ENCODE peak calls at places on chromosomes 12 and 14, in ten cellular contexts. C, V, R, W, B, E, S, U, A and K are unnamed samples.

GRCh38 chr12:93181396-93181965 is 196.2 kb upstream of the NUDT4 start:
- DNase-seq in C (no peak), V (no peak), R (no peak), W (no peak), B (no peak), E (peak; percentile 65), S (no peak), U (no peak), A (no peak), K (no peak)

GRCh38 chr14:20418501-20418909 is 5.2 kb upstream of the TEP1 start:
- DNase-seq in C (no peak), V (peak; percentile 86), R (no peak), W (no peak), B (no peak), E (no peak), S (no peak), U (no peak), A (no peak), K (no peak)

GRCh38 chr14:76930549-76930948 is 98.0 kb downstream of the IRF2BPL start:
- DNase-seq in C (no peak), V (no peak), R (no peak), W (no peak), B (no peak), E (no peak), S (no peak), U (no peak), A (no peak), K (no peak)

GRCh38 chr12:27425306-27425705 is 21.2 kb upstream of the SMCO2 start:
- DNase-seq in C (no peak), V (no peak), R (no peak), W (no peak), B (no peak), E (no peak), S (no peak), U (no peak), A (no peak), K (no peak)

GRCh38 chr12:57766464-57767311 is at the start of gene CYP27B1:
- DNase-seq in C (peak; percentile 33), V (no peak), R (peak; percentile 57), W (peak; percentile 79), B (no peak), E (no peak), S (peak; percentile 87), U (no peak), A (peak; percentile 81), K (peak; percentile 39)

GRCh38 chr12:15887043-15887817 is 5.0 kb downstream of the STRAP start:
- DNase-seq in C (no peak), V (no peak), R (no peak), W (no peak), B (no peak), E (no peak), S (no peak), U (no peak), A (no peak), K (no peak)

GRCh38 chr12:19093218-19093617 is 36.3 kb upstream of the PLEKHA5 start:
- DNase-seq in C (peak; percentile 14), V (no peak), R (no peak), W (no peak), B (peak; percentile 62), E (no peak), S (no peak), U (no peak), A (no peak), K (no peak)

GRCh38 chr12:68086019-68086603 is 73.4 kb downstream of the IFNG start:
- DNase-seq in C (no peak), V (no peak), R (no peak), W (no peak), B (no peak), E (no peak), S (no peak), U (no peak), A (no peak), K (no peak)

GRCh38 chr12:42141981-42142606 is 2.6 kb downstream of the GXYLT1 start:
- DNase-seq in C (no peak), V (no peak), R (no peak), W (no peak), B (no peak), E (no peak), S (no peak), U (no peak), A (no peak), K (no peak)

GRCh38 chr12:128259556-128260070 is 7.4 kb upstream of the TMEM132C start:
- DNase-seq in C (peak; percentile 0), V (peak; percentile 24), R (no peak), W (peak; percentile 82), B (no peak), E (peak; percentile 2), S (peak; percentile 68), U (peak; percentile 70), A (peak; percentile 60), K (peak; percentile 50)

GRCh38 chr12:24615967-24616411 is 332.9 kb downstream of the BCAT1 start:
- DNase-seq in C (peak; percentile 53), V (peak; percentile 9), R (no peak), W (no peak), B (peak; percentile 40), E (no peak), S (no peak), U (no peak), A (peak; percentile 82), K (peak; percentile 52)

GRCh38 chr14:68794856-68795601 is 2.2 kb upstream of the ZFP36L1 start:
- DNase-seq in C (peak; percentile 96), V (no peak), R (peak; percentile 57), W (peak; percentile 59), B (peak; percentile 95), E (peak; percentile 67), S (no peak), U (no peak), A (peak; percentile 78), K (peak; percentile 96)

GRCh38 chr14:89399594-89400068 is 17.4 kb downstream of the FOXN3 start:
- DNase-seq in C (peak; percentile 87), V (peak; percentile 29), R (no peak), W (peak; percentile 56), B (peak; percentile 95), E (peak; percentile 43), S (peak; percentile 72), U (peak; percentile 17), A (peak; percentile 97), K (peak; percentile 77)

GRCh38 chr12:94650143-94651056 is at the start of gene TMCC3:
- DNase-seq in C (peak; percentile 45), V (no peak), R (peak; percentile 68), W (peak; percentile 80), B (peak; percentile 17), E (peak; percentile 72), S (peak; percentile 58), U (peak; percentile 50), A (peak; percentile 41), K (peak; percentile 65)

GRCh38 chr12:1453801-1454200 is 140.6 kb downstream of the FBXL14 start:
- DNase-seq in C (no peak), V (no peak), R (no peak), W (no peak), B (no peak), E (no peak), S (no peak), U (no peak), A (peak; percentile 13), K (no peak)

GRCh38 chr14:79570648-79571047 is 640.7 kb downstream of the DIO2 start:
- DNase-seq in C (no peak), V (no peak), R (no peak), W (peak; percentile 31), B (no peak), E (no peak), S (no peak), U (no peak), A (no peak), K (no peak)
- H3K9ac ChIP-seq in C (no peak overlapping the region), V (no peak overlapping the region), R (no peak overlapping the region), W (no peak overlapping the region), B (no peak overlapping the region), E (no peak overlapping the region), S (no peak overlapping the region), U (no peak overlapping the region), A (no peak overlapping the region), K (no peak overlapping the region)

DNA sequence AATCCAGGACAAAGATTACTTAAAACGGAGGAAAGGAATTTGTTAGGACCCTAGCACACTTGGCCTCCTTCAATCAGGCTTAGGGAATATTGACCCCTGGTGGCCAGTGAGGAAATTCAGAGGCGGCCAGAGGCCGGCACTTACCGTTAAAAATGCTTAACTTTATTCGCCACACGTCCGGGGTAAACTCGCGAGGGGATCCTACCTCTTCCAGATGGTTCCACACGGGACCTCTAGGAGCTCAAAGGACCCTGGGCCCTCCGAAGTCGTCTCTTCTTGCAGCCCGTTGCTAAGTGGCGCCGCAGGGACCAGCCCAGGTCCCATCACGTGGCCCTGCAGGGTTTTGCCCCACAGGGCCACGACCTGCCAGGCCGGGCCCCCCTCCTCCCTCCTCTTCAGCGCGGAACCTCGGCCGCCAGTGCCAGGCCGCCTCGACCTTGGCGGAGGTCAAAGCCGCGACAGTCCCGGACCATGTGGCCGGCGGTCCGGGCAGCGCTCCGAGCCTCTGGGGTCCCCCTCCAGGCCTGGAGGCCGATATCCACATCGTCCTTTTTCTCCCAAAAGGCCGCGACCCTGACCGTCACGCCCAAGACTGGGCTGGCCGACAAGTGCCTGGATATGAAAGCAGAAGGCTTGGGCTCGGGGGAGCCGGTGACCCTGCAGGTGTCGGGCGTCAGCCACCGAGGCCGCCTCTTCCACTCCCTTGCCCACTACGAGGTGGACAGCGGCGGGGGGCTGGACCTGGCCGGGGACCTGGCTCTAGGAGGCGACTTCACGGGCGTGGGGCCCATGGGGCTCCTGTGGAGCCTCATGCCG is 11.1 kb upstream of the DNAL1 start:
- DNase-seq in C (peak; percentile 81), V (peak; percentile 59), R (peak; percentile 46), W (peak; percentile 75), B (peak; percentile 72), E (peak; percentile 71), S (peak; percentile 63), U (peak; percentile 67), A (peak; percentile 82), K (peak; percentile 87)
- H3K9ac ChIP-seq in C (peak overlapping the region; percentile 32), V (peak overlapping the region; percentile 56), R (no peak overlapping the region), W (no peak overlapping the region), B (peak overlapping the region; percentile 72), E (peak overlapping the region; percentile 64), S (peak overlapping the region; percentile 20), U (peak overlapping the region; percentile 85), A (peak overlapping the region; percentile 67), K (peak overlapping the region; percentile 84)

DNA sequence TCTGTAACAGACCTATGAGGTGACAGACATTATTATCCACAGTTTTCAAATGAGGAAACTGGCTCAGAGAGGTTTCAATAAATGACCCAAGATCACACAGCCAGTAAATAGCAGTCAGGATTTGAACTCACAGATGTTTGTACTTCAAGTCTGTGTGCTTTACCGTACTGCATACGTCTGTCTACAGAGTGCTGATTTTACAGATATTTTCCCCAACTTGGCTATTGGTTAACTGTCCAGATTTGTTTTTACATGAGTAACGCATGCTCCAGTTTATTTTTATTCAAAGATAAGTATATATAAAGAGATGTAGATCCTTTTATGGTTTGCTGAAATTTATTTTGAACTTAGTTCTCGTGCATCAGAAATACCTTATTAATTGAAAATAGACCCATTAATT is 65.7 kb upstream of the SLC38A2 start:
- DNase-seq in C (peak; percentile 56), V (no peak), R (no peak), W (no peak), B (no peak), E (no peak), S (no peak), U (no peak), A (no peak), K (no peak)
- H3K9ac ChIP-seq in C (no peak overlapping the region), V (no peak overlapping the region), R (no peak overlapping the region), W (no peak overlapping the region), B (no peak overlapping the region), E (no peak overlapping the region), S (no peak overlapping the region), U (no peak overlapping the region), A (no peak overlapping the region), K (no peak overlapping the region)

DNA sequence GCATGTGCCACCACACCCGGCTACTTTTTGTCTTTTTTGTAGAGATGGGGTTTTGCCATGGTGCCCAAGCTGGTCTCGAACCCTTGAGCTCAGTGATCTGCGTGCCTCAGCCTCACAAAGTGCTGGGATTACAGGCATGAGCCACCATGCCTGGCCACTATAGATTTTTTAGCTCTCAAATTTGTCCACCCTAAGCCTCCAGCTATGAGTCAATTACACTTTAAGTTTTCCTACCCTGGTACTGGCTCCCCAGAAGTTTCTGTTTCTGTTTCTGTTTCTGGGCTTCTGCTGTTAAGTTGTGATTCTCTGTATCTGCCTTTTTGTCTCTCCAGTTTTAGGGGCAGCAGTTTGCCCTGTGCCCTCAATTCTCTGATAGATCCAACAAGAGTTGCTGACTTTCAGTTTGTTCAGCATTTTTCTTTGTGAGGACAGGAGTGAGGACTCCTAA is 4.4 kb upstream of the TINF2 start:
- DNase-seq in C (no peak), V (no peak), R (no peak), W (no peak), B (peak; percentile 58), E (no peak), S (no peak), U (no peak), A (no peak), K (peak; percentile 21)
- H3K9ac ChIP-seq in C (no peak overlapping the region), V (no peak overlapping the region), R (no peak overlapping the region), W (no peak overlapping the region), B (peak overlapping the region; percentile 73), E (no peak overlapping the region), S (no peak overlapping the region), U (no peak overlapping the region), A (no peak overlapping the region), K (peak overlapping the region; percentile 55)